ENCODE peak calls at places on chromosome 15, in eight cellular contexts. One of them, this sample, is unnamed.

GRCh38 chr15:79025201-79025600 is 65.4 kb downstream of the RASGRF1 start:
- DNase-seq in hepatocyte: no peak
- DNase-seq in A549: no peak
- DNase-seq in H9: no peak
- DNase-seq in mesenchymal stem cell: no peak
- DNase-seq in CD8-positive, alpha-beta memory T cell: no peak
- DNase-seq in transverse colon: peak; percentile 23
- DNase-seq in K562: no peak
- DNase-seq in this sample: no peak

GRCh38 chr15:49827311-49827710 is 206.5 kb downstream of the DTWD1 start:
- DNase-seq in hepatocyte: no peak
- DNase-seq in A549: no peak
- DNase-seq in H9: no peak
- DNase-seq in mesenchymal stem cell: no peak
- DNase-seq in CD8-positive, alpha-beta memory T cell: no peak
- DNase-seq in transverse colon: no peak
- DNase-seq in K562: no peak
- DNase-seq in this sample: peak; percentile 17

GRCh38 chr15:99582508-99582960 is 16.8 kb downstream of the MEF2A start:
- DNase-seq in hepatocyte: no peak
- DNase-seq in A549: no peak
- DNase-seq in H9: no peak
- DNase-seq in mesenchymal stem cell: peak; percentile 22
- DNase-seq in CD8-positive, alpha-beta memory T cell: no peak
- DNase-seq in transverse colon: no peak
- DNase-seq in K562: no peak
- DNase-seq in this sample: no peak

GRCh38 chr15:37359495-37360290 is 259.3 kb upstream of the MEIS2 start:
- DNase-seq in hepatocyte: no peak
- DNase-seq in A549: no peak
- DNase-seq in H9: no peak
- DNase-seq in mesenchymal stem cell: no peak
- DNase-seq in CD8-positive, alpha-beta memory T cell: no peak
- DNase-seq in transverse colon: no peak
- DNase-seq in K562: no peak
- DNase-seq in this sample: no peak

GRCh38 chr15:83380026-83380425 is 67.1 kb upstream of the SH3GL3 start:
- DNase-seq in hepatocyte: no peak
- DNase-seq in A549: peak; percentile 30
- DNase-seq in H9: no peak
- DNase-seq in mesenchymal stem cell: no peak
- DNase-seq in CD8-positive, alpha-beta memory T cell: no peak
- DNase-seq in transverse colon: no peak
- DNase-seq in K562: no peak
- DNase-seq in this sample: no peak

GRCh38 chr15:84605225-84605882 is 4.5 kb downstream of the ZSCAN2 start:
- DNase-seq in hepatocyte: no peak
- DNase-seq in A549: no peak
- DNase-seq in H9: no peak
- DNase-seq in mesenchymal stem cell: no peak
- DNase-seq in CD8-positive, alpha-beta memory T cell: no peak
- DNase-seq in transverse colon: no peak
- DNase-seq in K562: no peak
- DNase-seq in this sample: no peak

GRCh38 chr15:85831415-85832113 is 36.8 kb upstream of the KLHL25 start:
- DNase-seq in hepatocyte: peak; percentile 83
- DNase-seq in A549: peak; percentile 50
- DNase-seq in H9: peak; percentile 67
- DNase-seq in mesenchymal stem cell: peak; percentile 56
- DNase-seq in CD8-positive, alpha-beta memory T cell: no peak
- DNase-seq in transverse colon: peak; percentile 73
- DNase-seq in K562: peak; percentile 26
- DNase-seq in this sample: peak; percentile 69

GRCh38 chr15:25188551-25189101 is 233.8 kb downstream of the SNRPN start:
- DNase-seq in hepatocyte: no peak
- DNase-seq in A549: no peak
- DNase-seq in H9: no peak
- DNase-seq in mesenchymal stem cell: no peak
- DNase-seq in CD8-positive, alpha-beta memory T cell: no peak
- DNase-seq in transverse colon: no peak
- DNase-seq in K562: no peak
- DNase-seq in this sample: no peak

GRCh38 chr15:63909819-63910437 is 76.2 kb upstream of the HERC1 start:
- DNase-seq in hepatocyte: peak; percentile 78
- DNase-seq in A549: no peak
- DNase-seq in H9: no peak
- DNase-seq in mesenchymal stem cell: peak; percentile 23
- DNase-seq in CD8-positive, alpha-beta memory T cell: no peak
- DNase-seq in transverse colon: no peak
- DNase-seq in K562: no peak
- DNase-seq in this sample: peak; percentile 78

GRCh38 chr15:63843901-63844317 is 10.2 kb upstream of the HERC1 start:
- DNase-seq in hepatocyte: peak; percentile 19
- DNase-seq in A549: no peak
- DNase-seq in H9: peak; percentile 37
- DNase-seq in mesenchymal stem cell: peak; percentile 65
- DNase-seq in CD8-positive, alpha-beta memory T cell: no peak
- DNase-seq in transverse colon: no peak
- DNase-seq in K562: no peak
- DNase-seq in this sample: no peak

GRCh38 chr15:77120576-77120975 is 49.7 kb upstream of the TSPAN3 start:
- DNase-seq in hepatocyte: no peak
- DNase-seq in A549: no peak
- DNase-seq in H9: no peak
- DNase-seq in mesenchymal stem cell: no peak
- DNase-seq in CD8-positive, alpha-beta memory T cell: no peak
- DNase-seq in transverse colon: no peak
- DNase-seq in K562: no peak
- DNase-seq in this sample: no peak

GRCh38 chr15:28931828-28932227 is 46.1 kb downstream of the APBA2 start:
- DNase-seq in hepatocyte: no peak
- DNase-seq in A549: no peak
- DNase-seq in H9: no peak
- DNase-seq in mesenchymal stem cell: no peak
- DNase-seq in CD8-positive, alpha-beta memory T cell: no peak
- DNase-seq in transverse colon: no peak
- DNase-seq in K562: no peak
- DNase-seq in this sample: no peak

GRCh38 chr15:66704783-66705113 is 2.7 kb downstream of the SMAD6 start:
- DNase-seq in hepatocyte: peak; percentile 54
- DNase-seq in A549: no peak
- DNase-seq in H9: no peak
- DNase-seq in mesenchymal stem cell: no peak
- DNase-seq in CD8-positive, alpha-beta memory T cell: no peak
- DNase-seq in transverse colon: peak; percentile 60
- DNase-seq in K562: no peak
- DNase-seq in this sample: peak; percentile 57
- H3K27ac ChIP-seq in hepatocyte: peak overlapping the region; percentile 88
- H3K27ac ChIP-seq in A549: peak overlapping the region; percentile 95
- H3K27ac ChIP-seq in H9: no peak overlapping the region
- H3K27ac ChIP-seq in mesenchymal stem cell: no peak overlapping the region
- H3K27ac ChIP-seq in CD8-positive, alpha-beta memory T cell: no peak overlapping the region
- H3K27ac ChIP-seq in transverse colon: peak overlapping the region; percentile 92
- H3K27ac ChIP-seq in K562: no peak overlapping the region
- H3K27ac ChIP-seq in this sample: peak overlapping the region; percentile 87

DNA sequence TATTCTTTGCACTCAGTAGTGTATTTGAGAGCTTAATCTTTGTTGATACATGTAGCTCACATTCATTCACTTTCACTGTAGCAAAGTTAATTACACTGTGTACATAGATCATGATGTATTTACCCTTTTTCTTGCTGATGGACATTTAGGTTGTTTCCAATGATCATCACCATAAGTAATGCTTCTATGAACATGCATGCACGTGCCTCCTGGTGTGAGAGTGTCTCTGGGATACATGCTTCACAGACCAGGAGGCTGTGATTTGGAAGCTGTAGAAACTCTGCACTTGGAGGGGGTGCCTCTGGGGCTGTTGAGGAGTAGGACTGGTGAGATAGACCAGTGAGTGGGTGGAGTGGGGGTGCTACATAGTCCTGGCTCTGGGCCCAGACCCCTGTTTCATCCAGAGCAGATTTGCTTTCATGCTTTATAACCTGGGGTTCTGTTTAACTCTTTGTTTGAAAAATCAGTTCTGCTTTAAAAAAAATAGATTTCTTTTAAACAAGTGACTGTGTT is 18.2 kb upstream of the SMAD3 start:
- DNase-seq in hepatocyte: no peak
- DNase-seq in A549: no peak
- DNase-seq in H9: no peak
- DNase-seq in mesenchymal stem cell: no peak
- DNase-seq in CD8-positive, alpha-beta memory T cell: no peak
- DNase-seq in transverse colon: no peak
- DNase-seq in K562: no peak
- DNase-seq in this sample: peak; percentile 45
- H3K4me1 ChIP-seq in hepatocyte: peaks cover 55% of the 10 kb centered on the region
- H3K4me1 ChIP-seq in A549: peaks cover 67% of the 10 kb centered on the region
- H3K4me1 ChIP-seq in H9: no peaks in the 10 kb centered on the region
- H3K4me1 ChIP-seq in mesenchymal stem cell: peaks cover 31% of the 10 kb centered on the region
- H3K4me1 ChIP-seq in CD8-positive, alpha-beta memory T cell: peaks cover 10% of the 10 kb centered on the region
- H3K4me1 ChIP-seq in transverse colon: peaks cover 29% of the 10 kb centered on the region
- H3K4me1 ChIP-seq in K562: peaks cover 18% of the 10 kb centered on the region
- H3K4me1 ChIP-seq in this sample: peaks cover 38% of the 10 kb centered on the region

DNA sequence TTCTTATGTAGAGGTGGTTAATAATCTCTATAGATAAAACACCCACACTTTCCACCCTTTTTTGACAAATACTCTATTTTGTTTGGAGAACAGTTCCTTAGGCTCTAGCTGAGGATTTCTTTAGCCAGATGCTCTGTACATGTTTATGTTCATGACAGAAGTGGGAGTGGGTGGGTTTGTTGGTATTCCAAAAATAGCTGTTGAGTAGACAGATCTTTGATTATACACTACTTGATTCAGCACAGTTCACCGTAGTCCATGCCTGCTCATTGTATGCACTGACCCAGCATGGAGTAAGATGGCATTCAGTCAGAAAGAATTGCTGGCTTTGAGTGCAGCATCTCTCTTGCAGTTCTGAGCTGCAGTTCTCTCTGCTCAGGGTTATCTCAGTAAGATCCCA is 28.7 kb downstream of the LRRC49 start:
- DNase-seq in hepatocyte: no peak
- DNase-seq in A549: no peak
- DNase-seq in H9: no peak
- DNase-seq in mesenchymal stem cell: peak; percentile 4
- DNase-seq in CD8-positive, alpha-beta memory T cell: no peak
- DNase-seq in transverse colon: no peak
- DNase-seq in K562: no peak
- DNase-seq in this sample: no peak
- H3K9me3 ChIP-seq in hepatocyte: no peaks in the 10 kb centered on the region
- H3K9me3 ChIP-seq in A549: no peaks in the 10 kb centered on the region
- H3K9me3 ChIP-seq in H9: no peaks in the 10 kb centered on the region
- H3K9me3 ChIP-seq in mesenchymal stem cell: peaks cover 3% of the 10 kb centered on the region
- H3K9me3 ChIP-seq in CD8-positive, alpha-beta memory T cell: no peaks in the 10 kb centered on the region
- H3K9me3 ChIP-seq in transverse colon: no peaks in the 10 kb centered on the region
- H3K9me3 ChIP-seq in K562: no peaks in the 10 kb centered on the region
- H3K9me3 ChIP-seq in this sample: no peaks in the 10 kb centered on the region

DNA sequence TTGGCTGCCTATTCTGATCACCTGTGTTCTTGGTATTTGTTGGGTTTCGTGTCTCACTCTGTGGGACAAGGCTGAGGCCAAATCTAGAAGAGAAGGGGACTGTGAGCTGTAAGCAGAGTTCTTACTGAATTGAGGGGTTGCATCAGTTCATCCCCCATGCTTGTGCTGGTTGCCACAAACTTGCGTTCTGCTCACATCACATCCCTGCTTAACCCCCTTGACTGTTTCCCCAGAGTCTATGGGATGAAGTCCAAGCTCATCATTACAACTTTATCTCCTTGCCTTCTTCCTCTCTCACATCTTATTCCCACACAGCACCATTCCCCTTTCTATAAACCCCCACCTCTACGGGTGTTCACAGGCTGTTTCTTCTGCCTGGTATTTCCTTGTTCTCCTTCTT is 143.8 kb upstream of the ABHD17C start:
- DNase-seq in hepatocyte: no peak
- DNase-seq in A549: no peak
- DNase-seq in H9: no peak
- DNase-seq in mesenchymal stem cell: no peak
- DNase-seq in CD8-positive, alpha-beta memory T cell: no peak
- DNase-seq in transverse colon: no peak
- DNase-seq in K562: no peak
- DNase-seq in this sample: no peak
- H3K27ac ChIP-seq in hepatocyte: no peak overlapping the region
- H3K27ac ChIP-seq in A549: no peak overlapping the region
- H3K27ac ChIP-seq in H9: no peak overlapping the region
- H3K27ac ChIP-seq in mesenchymal stem cell: peak overlapping the region; percentile 97
- H3K27ac ChIP-seq in CD8-positive, alpha-beta memory T cell: no peak overlapping the region
- H3K27ac ChIP-seq in transverse colon: no peak overlapping the region
- H3K27ac ChIP-seq in K562: no peak overlapping the region
- H3K27ac ChIP-seq in this sample: no peak overlapping the region

GRCh38 chr15:101207867-101208288 is 44.0 kb downstream of the CHSY1 start:
- DNase-seq in hepatocyte: no peak
- DNase-seq in A549: no peak
- DNase-seq in H9: no peak
- DNase-seq in mesenchymal stem cell: peak; percentile 79
- DNase-seq in CD8-positive, alpha-beta memory T cell: no peak
- DNase-seq in transverse colon: peak; percentile 33
- DNase-seq in K562: no peak
- DNase-seq in this sample: no peak
- H3K4me1 ChIP-seq in hepatocyte: no peaks in the 10 kb centered on the region
- H3K4me1 ChIP-seq in A549: peaks cover 16% of the 10 kb centered on the region
- H3K4me1 ChIP-seq in H9: no peaks in the 10 kb centered on the region
- H3K4me1 ChIP-seq in mesenchymal stem cell: peaks cover 7% of the 10 kb centered on the region
- H3K4me1 ChIP-seq in CD8-positive, alpha-beta memory T cell: peaks cover 21% of the 10 kb centered on the region
- H3K4me1 ChIP-seq in transverse colon: peaks cover 8% of the 10 kb centered on the region
- H3K4me1 ChIP-seq in K562: peaks cover 3% of the 10 kb centered on the region
- H3K4me1 ChIP-seq in this sample: peaks cover 24% of the 10 kb centered on the region

This sample was measured in thyroid gland.